ENCODE peak calls at places on chromosomes 2 and 18, in six cellular contexts. B is dorsolateral prefrontal cortex, J is RWPE1, Q is HFFc6, M is HFF-Myc, F is brain microvascular endothelial cell. L is an unnamed sample.

GRCh38 chr2:233831011-233831721 is 23.2 kb downstream of the HJURP start:
- DNase-seq in B (peak), M (no peak), F (no peak), J (no peak), Q (no peak), L (no peak)

GRCh38 chr2:12493031-12493513 is 223.7 kb upstream of the TRIB2 start:
- DNase-seq in Q (peak), F (peak), M (no peak), B (no peak), J (peak), L (no peak)

GRCh38 chr18:79405019-79405780 is 9.5 kb downstream of the NFATC1 start:
- DNase-seq in F (no peak), M (no peak), J (no peak), Q (no peak), B (no peak), L (no peak)

GRCh38 chr2:85414761-85415498 is 3.6 kb upstream of the SH2D6 start:
- DNase-seq in J (no peak), M (no peak), Q (no peak), B (no peak), F (no peak), L (no peak)

GRCh38 chr2:117948585-117948984 is 65.3 kb downstream of the CCDC93 start:
- DNase-seq in B (no peak), Q (no peak), M (no peak), J (no peak), F (no peak), L (no peak)

GRCh38 chr18:43919565-43919964 is 642.3 kb upstream of the SYT4 start:
- DNase-seq in J (no peak), F (peak), M (no peak), B (no peak), Q (no peak), L (no peak)

GRCh38 chr18:53115876-53116585 is 776.0 kb downstream of the DCC start:
- DNase-seq in F (no peak), B (no peak), J (no peak), M (no peak), Q (no peak), L (no peak)

GRCh38 chr2:127681976-127682857 is 6.9 kb upstream of the LIMS2 start:
- DNase-seq in F (no peak), B (no peak), J (no peak), M (no peak), Q (no peak), L (no peak)

GRCh38 chr18:39453882-39454281 is 1888.3 kb upstream of the CELF4 start:
- DNase-seq in J (peak), Q (peak), F (peak), M (no peak), B (no peak), L (no peak)

GRCh38 chr2:101759162-101759561 is 61.7 kb downstream of the MAP4K4 start:
- DNase-seq in Q (peak), J (peak), M (peak), F (peak), B (no peak), L (no peak)

GRCh38 chr2:182558564-182558963 is 131.7 kb upstream of the PDE1A start:
- DNase-seq in Q (no peak), J (no peak), F (no peak), B (no peak), M (no peak), L (no peak)

GRCh38 chr2:75055820-75056675 is 97.6 kb downstream of the POLE4 start:
- DNase-seq in J (no peak), Q (peak), B (no peak), M (no peak), F (no peak), L (peak)

GRCh38 chr2:2577366-2577765 is 246.3 kb upstream of the MYT1L start:
- DNase-seq in F (no peak), J (no peak), M (no peak), Q (no peak), B (peak), L (no peak)

GRCh38 chr2:30382995-30383394 is 64.1 kb upstream of the LCLAT1 start:
- DNase-seq in F (no peak), J (no peak), B (no peak), M (no peak), Q (no peak), L (no peak)

GRCh38 chr2:202135111-202135874 is 62.2 kb downstream of the KIAA2012 start:
- DNase-seq in M (peak), F (peak), Q (peak), J (no peak), B (no peak), L (no peak)

GRCh38 chr18:51621103-51621969 is 423.9 kb upstream of the MEX3C start:
- DNase-seq in M (no peak), F (peak), B (peak), J (peak), Q (peak), L (peak)

DNA sequence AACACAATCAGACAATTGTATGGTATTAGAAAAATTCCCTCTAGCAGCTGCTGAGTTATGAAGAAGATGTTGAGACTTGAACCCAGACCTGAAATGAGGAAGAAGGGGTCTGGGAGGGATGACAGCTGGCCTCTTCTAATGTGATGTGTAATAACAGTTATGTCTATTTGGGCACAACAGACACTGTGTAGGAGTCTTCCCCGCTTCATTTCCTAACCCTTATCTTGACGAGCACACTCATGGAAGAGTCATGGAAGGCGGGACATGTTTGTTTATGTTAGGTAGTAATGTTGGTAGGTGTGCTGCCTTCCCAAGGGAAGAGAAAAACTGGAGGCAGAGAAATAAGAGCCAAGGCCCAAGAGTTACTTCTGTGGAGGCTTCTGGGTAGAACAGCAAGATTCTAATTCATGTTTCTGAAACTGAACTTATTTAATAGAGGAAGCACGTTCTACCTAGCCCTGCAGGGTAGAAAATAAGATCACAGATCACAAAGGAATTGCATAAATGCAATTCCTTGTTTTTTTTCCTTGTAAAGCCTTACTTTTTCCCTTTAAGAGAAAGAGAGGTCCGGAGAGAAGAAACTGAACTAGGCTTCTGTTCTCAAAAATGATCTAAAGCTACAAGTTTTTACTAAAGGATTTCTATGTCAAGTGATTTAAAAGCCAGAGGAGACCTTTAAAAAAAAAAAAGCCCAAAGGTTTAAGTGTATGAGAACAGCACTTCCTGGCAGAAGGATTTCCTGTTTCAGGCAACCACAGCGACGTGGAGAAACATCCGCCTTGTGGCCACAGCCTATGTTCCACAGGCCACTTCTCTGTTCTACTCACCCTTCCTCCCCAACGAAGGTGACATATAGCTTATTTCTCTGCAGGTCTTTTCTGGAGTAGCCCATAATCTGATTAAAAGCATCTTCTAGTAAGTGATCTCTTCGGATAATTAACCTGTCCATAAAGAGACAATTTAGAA is 68.5 kb upstream of the STK17B start:
- DNase-seq in Q (peak), M (no peak), F (peak), J (peak), B (no peak), L (peak)
- TF ChIP-seq CTCF in Q (peak), M (no peak), F (peak), J (no peak), B (no peak), L (peak)

GRCh38 chr2:137056704-137057103 is 291.4 kb downstream of the THSD7B start:
- DNase-seq in F (no peak), Q (no peak), J (no peak), M (no peak), B (no peak), L (no peak)

GRCh38 chr2:137047369-137047768 is 282.0 kb downstream of the THSD7B start:
- DNase-seq in J (no peak), Q (no peak), F (no peak), B (no peak), M (no peak), L (no peak)

GRCh38 chr2:137049518-137049917 is 284.2 kb downstream of the THSD7B start:
- DNase-seq in J (no peak), M (no peak), F (no peak), B (no peak), Q (no peak), L (no peak)

GRCh38 chr2:137048455-137048854 is 283.1 kb downstream of the THSD7B start:
- DNase-seq in Q (no peak), B (no peak), F (no peak), M (no peak), J (no peak), L (no peak)

GRCh38 chr2:137050949-137051348 is 285.6 kb downstream of the THSD7B start:
- DNase-seq in Q (no peak), J (peak), B (no peak), F (no peak), M (no peak), L (no peak)
- TF ChIP-seq CTCF in Q (peak), J (no peak), B (no peak), F (peak), M (no peak), L (no peak)

GRCh38 chr2:102850888-102851287 is 89.1 kb downstream of the TMEM182 start:
- DNase-seq in B (no peak), Q (no peak), M (no peak), F (no peak), J (no peak), L (no peak)

GRCh38 chr2:102844911-102845310 is 83.1 kb downstream of the TMEM182 start:
- DNase-seq in B (no peak), Q (no peak), F (no peak), J (no peak), M (no peak), L (no peak)

GRCh38 chr2:102843759-102844443 is 82.1 kb downstream of the TMEM182 start:
- DNase-seq in M (no peak), F (no peak), J (no peak), B (no peak), Q (no peak), L (no peak)

GRCh38 chr2:102848366-102848839 is 86.6 kb downstream of the TMEM182 start:
- DNase-seq in B (peak), Q (no peak), J (peak), M (no peak), F (peak), L (peak)
- TF ChIP-seq CTCF in B (no peak), Q (no peak), J (no peak), M (no peak), F (peak), L (no peak)

DNA sequence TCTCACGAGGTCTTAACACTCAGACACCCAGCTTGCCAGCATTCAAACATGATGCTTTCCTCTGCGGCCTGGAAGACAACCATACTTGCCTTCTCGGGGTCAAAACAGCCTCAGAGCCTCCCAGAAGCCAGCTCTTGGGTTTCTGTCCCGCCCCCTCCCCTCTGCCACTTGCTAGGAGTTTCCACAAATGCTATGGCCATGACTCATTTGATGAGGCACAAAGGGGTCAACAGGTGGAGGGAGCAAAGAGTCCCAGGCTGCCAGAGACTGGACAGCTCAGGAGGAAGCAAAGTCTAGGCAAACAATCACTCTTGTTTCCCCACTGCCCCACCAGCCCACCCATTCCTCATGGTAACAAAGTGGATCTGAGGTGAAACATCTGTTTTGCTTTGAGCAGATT is 551.2 kb downstream of the TNS1 start:
- DNase-seq in J (peak), B (no peak), Q (no peak), M (peak), F (peak), L (no peak)
- TF ChIP-seq CTCF in J (no peak), B (no peak), Q (no peak), M (no peak), F (no peak), L (no peak)

DNA sequence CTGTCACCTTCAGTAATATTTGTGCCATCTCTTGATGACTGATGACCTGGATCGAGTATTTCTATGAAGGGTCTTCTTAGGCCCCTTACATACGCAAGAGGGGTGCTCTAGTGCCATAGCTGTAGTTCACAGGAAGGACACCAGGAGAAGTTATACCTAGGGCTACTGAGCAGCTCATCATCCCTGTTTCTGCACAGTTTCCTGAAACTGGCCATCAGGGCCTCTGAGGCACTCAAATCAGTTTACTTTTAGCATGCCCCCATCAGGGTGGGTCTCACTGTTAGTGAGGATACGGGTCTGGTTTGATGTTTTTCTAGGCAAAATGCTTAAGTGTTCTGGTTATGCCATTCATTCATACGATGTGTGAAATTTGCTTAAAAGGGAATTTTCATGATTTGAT is 20.0 kb upstream of the FBLN7 start:
- DNase-seq in M (no peak), F (no peak), Q (no peak), B (no peak), J (no peak), L (no peak)
- TF ChIP-seq CTCF in M (no peak), F (peak), Q (peak), B (no peak), J (no peak), L (no peak)

GRCh38 chr2:112465373-112465772 is 16.6 kb upstream of the TTL start:
- DNase-seq in Q (no peak), J (no peak), B (no peak), M (no peak), F (peak), L (no peak)
- TF ChIP-seq CTCF in Q (peak), J (no peak), B (no peak), M (no peak), F (peak), L (no peak)

L was measured in GM13977.